ENCODE peak calls at places on chromosomes 11 and 22, in five cellular contexts. I is body of pancreas; V is CD8-positive, alpha-beta memory T cell; Z is AG04450; R is AG09309. D is an unnamed sample.

GRCh38 chr11:74311352-74311926 is at the start of gene P4HA3:
- DNase-seq in Z (no peak), R (no peak), I (peak), V (peak), D (no peak)

GRCh38 chr11:104320091-104320490 is 156.1 kb upstream of the PDGFD start:
- DNase-seq in I (no peak), V (no peak), R (no peak), Z (peak), D (no peak)

GRCh38 chr11:97745515-97746050 is 1275.2 kb upstream of the CNTN5 start:
- DNase-seq in I (no peak), R (no peak), V (no peak), Z (no peak), D (no peak)

GRCh38 chr11:17036666-17037658 is 22.7 kb upstream of the PLEKHA7 start:
- DNase-seq in I (peak), V (no peak), Z (no peak), R (no peak), D (no peak)

GRCh38 chr11:57072640-57073039 is 83.9 kb downstream of the OR5AK2 start:
- DNase-seq in Z (peak), R (peak), V (no peak), I (no peak), D (no peak)

GRCh38 chr11:47924184-47924671 is 56.1 kb upstream of the PTPRJ start:
- DNase-seq in Z (no peak), V (no peak), I (peak), R (no peak), D (peak)

GRCh38 chr11:66951927-66952337 is 6.3 kb downstream of the PC start:
- DNase-seq in Z (no peak), R (no peak), V (no peak), I (peak), D (no peak)

GRCh38 chr11:100563541-100564280 is 123.4 kb upstream of the ARHGAP42 start:
- DNase-seq in Z (no peak), V (no peak), I (no peak), R (peak), D (peak)

GRCh38 chr11:93659216-93659615 is 2.3 kb upstream of the CEP295 start:
- DNase-seq in R (no peak), Z (no peak), I (no peak), V (no peak), D (no peak)

GRCh38 chr11:64367931-64368672 is 9.1 kb downstream of the RPS6KA4 start:
- DNase-seq in I (no peak), R (no peak), V (no peak), Z (no peak), D (no peak)

GRCh38 chr11:44633641-44634040 is 68.2 kb downstream of the CD82 start:
- DNase-seq in I (no peak), Z (no peak), V (no peak), R (no peak), D (peak)

GRCh38 chr22:20405931-20406685 is 12.2 kb downstream of the ZNF74 start:
- DNase-seq in R (no peak), Z (no peak), I (no peak), V (no peak), D (no peak)

GRCh38 chr11:83002522-83002921 is 69.2 kb downstream of the RAB30 start:
- DNase-seq in R (no peak), I (no peak), V (no peak), Z (no peak), D (no peak)

GRCh38 chr22:39092111-39092867 is 4.8 kb upstream of the APOBEC3H start:
- DNase-seq in V (no peak), Z (no peak), R (no peak), I (no peak), D (no peak)

GRCh38 chr11:110972640-110973039 is 260.4 kb upstream of the ARHGAP20 start:
- DNase-seq in I (no peak), R (peak), Z (peak), V (no peak), D (no peak)

GRCh38 chr22:19970479-19971275 is 29.1 kb upstream of the TXNRD2 start:
- DNase-seq in I (peak), R (peak), V (peak), Z (no peak), D (peak)

GRCh38 chr11:46296520-46297448 is 19.3 kb downstream of the CREB3L1 start:
- DNase-seq in V (no peak), Z (peak), I (peak), R (peak), D (peak)

GRCh38 chr11:65777821-65778361 is 2.9 kb downstream of the AP5B1 start:
- DNase-seq in R (no peak), Z (no peak), V (no peak), I (no peak), D (peak)

GRCh38 chr11:14623036-14623435 is 20.6 kb upstream of the PDE3B start:
- DNase-seq in I (no peak), R (no peak), V (peak), Z (no peak), D (no peak)

GRCh38 chr11:61911701-61912529 is 5.5 kb downstream of the RAB3IL1 start:
- DNase-seq in I (no peak), V (no peak), R (no peak), Z (no peak), D (no peak)

GRCh38 chr11:121814962-121815361 is 301.1 kb downstream of the BLID start:
- DNase-seq in R (peak), I (no peak), Z (no peak), V (no peak), D (no peak)

GRCh38 chr11:121808096-121808495 is 307.9 kb downstream of the BLID start:
- DNase-seq in I (no peak), V (no peak), Z (no peak), R (no peak), D (no peak)

GRCh38 chr11:121807051-121807450 is 309.0 kb downstream of the BLID start:
- DNase-seq in I (no peak), V (no peak), R (no peak), Z (no peak), D (peak)

GRCh38 chr11:121810291-121810690 is 305.7 kb downstream of the BLID start:
- DNase-seq in V (no peak), Z (peak), R (peak), I (no peak), D (peak)
- H3K4me3 ChIP-seq in V (no peak), Z (peak), R (no peak), I (no peak), D (no peak)

DNA sequence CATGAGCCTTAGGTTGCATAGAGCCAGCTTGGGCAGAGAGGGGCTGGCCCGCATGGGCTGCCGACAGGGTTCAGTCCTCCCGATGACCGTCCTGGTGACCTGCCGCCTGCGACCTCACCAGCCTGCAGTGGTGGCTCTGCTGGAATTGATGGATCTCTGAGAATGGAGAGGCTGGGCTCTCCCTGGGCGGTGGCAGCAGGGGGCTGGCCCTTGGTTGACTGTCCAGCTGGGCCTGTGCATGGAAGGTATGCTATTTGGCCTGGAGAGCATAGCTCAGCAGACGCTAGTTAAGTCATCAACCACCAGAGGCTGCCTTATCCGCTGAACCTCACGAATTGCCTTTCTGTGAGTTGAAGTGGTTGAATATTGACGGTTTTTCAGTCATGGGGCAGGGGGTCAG is 19.7 kb downstream of the GRAMD4 start:
- DNase-seq in I (no peak), Z (no peak), V (no peak), R (no peak), D (no peak)
- H3K4me3 ChIP-seq in I (no peak), Z (no peak), V (no peak), R (no peak), D (no peak)

GRCh38 chr22:31625257-31625640 is 36.8 kb downstream of the PISD start:
- DNase-seq in Z (no peak), V (no peak), R (no peak), I (no peak), D (no peak)
- H3K4me3 ChIP-seq in Z (no peak), V (no peak), R (no peak), I (no peak), D (no peak)

GRCh38 chr11:2140411-2141400 is 1.5 kb upstream of the IGF2 start:
- DNase-seq in I (no peak), V (no peak), R (no peak), Z (no peak), D (no peak)

GRCh38 chr11:2143652-2144548 is 4.7 kb upstream of the IGF2 start:
- DNase-seq in Z (no peak), I (no peak), R (no peak), V (no peak), D (peak)

GRCh38 chr11:2142762-2143202 is 3.6 kb upstream of the IGF2 start:
- DNase-seq in R (no peak), V (no peak), Z (no peak), I (no peak), D (no peak)

GRCh38 chr11:2144549-2145220 is 5.5 kb upstream of the IGF2 start:
- DNase-seq in Z (no peak), V (no peak), I (no peak), R (no peak), D (no peak)

GRCh38 chr11:2142300-2142759 is 3.1 kb upstream of the IGF2 start:
- DNase-seq in R (no peak), Z (no peak), V (no peak), I (no peak), D (no peak)
- H3K4me3 ChIP-seq in R (no peak), Z (no peak), V (no peak), I (no peak), D (no peak)

DNA sequence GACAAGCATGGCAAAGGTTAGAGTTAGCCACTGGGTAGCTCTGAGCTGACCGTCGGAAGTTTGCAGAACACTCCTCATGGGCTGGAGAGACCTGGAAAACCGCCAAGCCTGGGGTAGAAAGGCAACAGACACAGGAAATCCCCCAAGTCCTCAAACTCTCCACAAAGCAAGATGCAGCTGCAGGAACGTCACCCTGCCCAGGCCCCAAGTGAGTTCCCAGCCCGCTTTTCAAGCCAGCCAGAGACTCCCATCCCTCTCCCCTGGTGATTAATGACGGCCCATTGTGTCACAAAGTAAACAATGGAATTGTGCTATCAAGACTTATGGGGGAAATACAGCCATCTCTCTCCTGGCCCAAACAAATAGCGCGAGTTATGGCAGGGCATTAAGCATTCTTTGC is 633.0 kb downstream of the TBC1D22A start:
- DNase-seq in V (no peak), I (no peak), R (no peak), Z (no peak), D (peak)
- H3K4me3 ChIP-seq in V (no peak), I (no peak), R (no peak), Z (no peak), D (no peak)

GRCh38 chr11:68039526-68040086 is 781 bp downstream of the TCIRG1 start:
- DNase-seq in V (no peak), I (peak), R (no peak), Z (no peak), D (no peak)
- H3K4me3 ChIP-seq in V (peak), I (peak), R (peak), Z (peak), D (peak)

D was measured in SJSA1.